ENCODE peak calls at places on chromosomes 3 and 15, in four cellular contexts. O, Y, P and N are unnamed samples.

GRCh38 chr3:102163039-102163817 is 271.6 kb upstream of the ZPLD1 start:
- DNase-seq in O (peak; percentile 95), Y (no peak), P (no peak), N (no peak)

GRCh38 chr15:38683382-38684242 is 119.0 kb upstream of the RASGRP1 start:
- DNase-seq in O (peak; percentile 69), Y (no peak), P (peak; percentile 59), N (peak; percentile 69)

GRCh38 chr3:150292891-150293290 is 115.2 kb upstream of the TSC22D2 start:
- DNase-seq in O (peak; percentile 63), Y (no peak), P (no peak), N (no peak)

GRCh38 chr3:365268-365667 is 168.7 kb downstream of the CHL1 start:
- DNase-seq in O (no peak), Y (no peak), P (no peak), N (no peak)

GRCh38 chr3:147414369-147415135 is 5.4 kb downstream of the ZIC1 start:
- DNase-seq in O (no peak), Y (no peak), P (no peak), N (no peak)

GRCh38 chr3:13824521-13825316 is 55.2 kb downstream of the WNT7A start:
- DNase-seq in O (no peak), Y (no peak), P (no peak), N (no peak)

GRCh38 chr15:29278436-29279099 is 8.9 kb upstream of the NSMCE3 start:
- DNase-seq in O (peak; percentile 22), Y (no peak), P (no peak), N (no peak)

GRCh38 chr15:57541805-57542504 is 49.7 kb upstream of the MYZAP start:
- DNase-seq in O (peak; percentile 88), Y (no peak), P (no peak), N (no peak)

GRCh38 chr3:49785565-49786356 is 581 bp downstream of the IP6K1 start:
- DNase-seq in O (peak; percentile 41), Y (no peak), P (peak; percentile 15), N (no peak)